ENCODE peak calls at places on chromosomes 7 and 10, in seven cellular contexts. R, E, F, G, L, K and N are unnamed samples.

GRCh38 chr10:97584060-97584797 is at the start of gene HOGA1:
- DNase-seq in R (peak), E (peak), F (no peak), G (peak), L (no peak), K (peak), N (peak)

GRCh38 chr10:63052083-63052482 is 81.0 kb upstream of the NRBF2 start:
- DNase-seq in R (no peak), E (no peak), F (no peak), G (no peak), L (no peak), K (no peak), N (no peak)

GRCh38 chr10:98150544-98150943 is 16.1 kb downstream of the R3HCC1L start:
- DNase-seq in R (no peak), E (no peak), F (no peak), G (no peak), L (no peak), K (no peak), N (no peak)

GRCh38 chr10:119447421-119447820 is 95.1 kb downstream of the RGS10 start:
- DNase-seq in R (no peak), E (no peak), F (no peak), G (no peak), L (no peak), K (no peak), N (no peak)

GRCh38 chr10:73591935-73592699 is 975 bp upstream of the USP54 start:
- DNase-seq in R (peak), E (no peak), F (no peak), G (peak), L (peak), K (peak), N (no peak)

GRCh38 chr7:157432541-157432956 is 95.7 kb downstream of the DNAJB6 start:
- DNase-seq in R (peak), E (peak), F (peak), G (peak), L (peak), K (no peak), N (no peak)

GRCh38 chr10:30671011-30671616 is 41.6 kb upstream of the LYZL2 start:
- DNase-seq in R (no peak), E (no peak), F (peak), G (peak), L (peak), K (no peak), N (no peak)

GRCh38 chr10:99084161-99084560 is 151.5 kb downstream of the HPSE2 start:
- DNase-seq in R (no peak), E (no peak), F (no peak), G (no peak), L (no peak), K (no peak), N (no peak)

GRCh38 chr7:89685287-89685686 is 469.0 kb upstream of the STEAP1 start:
- DNase-seq in R (no peak), E (no peak), F (no peak), G (no peak), L (no peak), K (no peak), N (no peak)

GRCh38 chr7:47407136-47407535 is 174.8 kb downstream of the TNS3 start:
- DNase-seq in R (peak), E (peak), F (no peak), G (no peak), L (no peak), K (no peak), N (peak)

GRCh38 chr10:80522756-80523363 is 14.8 kb upstream of the SH2D4B start:
- DNase-seq in R (no peak), E (no peak), F (no peak), G (no peak), L (no peak), K (no peak), N (no peak)

GRCh38 chr10:48598243-48598935 is 6.5 kb downstream of the ARHGAP22 start:
- DNase-seq in R (no peak), E (no peak), F (peak), G (no peak), L (no peak), K (peak), N (peak)

GRCh38 chr10:127873901-127874470 is 18.8 kb downstream of the CLRN3 start:
- DNase-seq in R (no peak), E (peak), F (no peak), G (no peak), L (no peak), K (no peak), N (no peak)

GRCh38 chr7:35251606-35252310 is 2.1 kb downstream of the TBX20 start:
- DNase-seq in R (no peak), E (no peak), F (no peak), G (no peak), L (no peak), K (no peak), N (no peak)

GRCh38 chr10:84214612-84215235 is 10.6 kb downstream of the LRIT2 start:
- DNase-seq in R (no peak), E (peak), F (no peak), G (peak), L (no peak), K (no peak), N (peak)

GRCh38 chr7:133023370-133024075 is 58.4 kb downstream of the CHCHD3 start:
- DNase-seq in R (no peak), E (no peak), F (peak), G (no peak), L (peak), K (no peak), N (no peak)

GRCh38 chr7:141460781-141461715 is 90.2 kb upstream of the AGK start:
- DNase-seq in R (peak), E (peak), F (no peak), G (peak), L (peak), K (peak), N (no peak)

GRCh38 chr10:121501796-121502195 is 96.4 kb downstream of the FGFR2 start:
- DNase-seq in R (no peak), E (no peak), F (no peak), G (no peak), L (no peak), K (no peak), N (no peak)